ENCODE peak calls at places on chromosome 3, in four cellular contexts. One of them, this sample, is unnamed.

GRCh38 chr3:171379281-171379680 is 80.9 kb downstream of the TNIK start:
- DNase-seq in GM12878: no peak
- DNase-seq in SK-N-SH: no peak
- DNase-seq in K562: no peak
- DNase-seq in this sample: no peak

GRCh38 chr3:10380906-10381795 is 60.2 kb upstream of the SEC13 start:
- DNase-seq in GM12878: no peak
- DNase-seq in SK-N-SH: no peak
- DNase-seq in K562: no peak
- DNase-seq in this sample: no peak

GRCh38 chr3:152331018-152331541 is 62.4 kb downstream of the MBNL1 start:
- DNase-seq in GM12878: no peak
- DNase-seq in SK-N-SH: no peak
- DNase-seq in K562: no peak
- DNase-seq in this sample: no peak

GRCh38 chr3:45153658-45154437 is 7.7 kb upstream of the CDCP1 start:
- DNase-seq in GM12878: no peak
- DNase-seq in SK-N-SH: no peak
- DNase-seq in K562: no peak
- DNase-seq in this sample: no peak

GRCh38 chr3:156694536-156694935 is 20.1 kb downstream of the TIPARP start:
- DNase-seq in GM12878: no peak
- DNase-seq in SK-N-SH: no peak
- DNase-seq in K562: no peak
- DNase-seq in this sample: no peak

GRCh38 chr3:142065344-142065743 is 84.0 kb downstream of the TFDP2 start:
- DNase-seq in GM12878: no peak
- DNase-seq in SK-N-SH: no peak
- DNase-seq in K562: no peak
- DNase-seq in this sample: no peak

GRCh38 chr3:112086857-112087524 is 802 bp downstream of the C3orf52 start:
- DNase-seq in GM12878: no peak
- DNase-seq in SK-N-SH: no peak
- DNase-seq in K562: peak
- DNase-seq in this sample: no peak

GRCh38 chr3:171753665-171754408 is 56.4 kb downstream of the PLD1 start:
- DNase-seq in GM12878: no peak
- DNase-seq in SK-N-SH: no peak
- DNase-seq in K562: no peak
- DNase-seq in this sample: no peak

GRCh38 chr3:42696356-42697301 is 6.0 kb downstream of the HHATL start:
- DNase-seq in GM12878: no peak
- DNase-seq in SK-N-SH: peak
- DNase-seq in K562: no peak
- DNase-seq in this sample: no peak

GRCh38 chr3:128318275-128318920 is 148.3 kb downstream of the DNAJB8 start:
- DNase-seq in GM12878: no peak
- DNase-seq in SK-N-SH: peak
- DNase-seq in K562: no peak
- DNase-seq in this sample: no peak

GRCh38 chr3:120475722-120476385 is 25.1 kb upstream of the FSTL1 start:
- DNase-seq in GM12878: no peak
- DNase-seq in SK-N-SH: no peak
- DNase-seq in K562: no peak
- DNase-seq in this sample: no peak

GRCh38 chr3:170762081-170762480 is 107.9 kb downstream of the RPL22L1 start:
- DNase-seq in GM12878: no peak
- DNase-seq in SK-N-SH: no peak
- DNase-seq in K562: no peak
- DNase-seq in this sample: no peak

GRCh38 chr3:45647148-45647619 is 42.0 kb upstream of the SACM1L start:
- DNase-seq in GM12878: no peak
- DNase-seq in SK-N-SH: no peak
- DNase-seq in K562: no peak
- DNase-seq in this sample: no peak

GRCh38 chr3:37086918-37087317 is 87.5 kb downstream of the LRRFIP2 start:
- DNase-seq in GM12878: no peak
- DNase-seq in SK-N-SH: no peak
- DNase-seq in K562: no peak
- DNase-seq in this sample: no peak

GRCh38 chr3:100523050-100523760 is 30.8 kb downstream of the TMEM45A start:
- DNase-seq in GM12878: no peak
- DNase-seq in SK-N-SH: no peak
- DNase-seq in K562: no peak
- DNase-seq in this sample: no peak

GRCh38 chr3:135097276-135097946 is 302.4 kb downstream of the EPHB1 start:
- DNase-seq in GM12878: no peak
- DNase-seq in SK-N-SH: no peak
- DNase-seq in K562: no peak
- DNase-seq in this sample: no peak

GRCh38 chr3:53236112-53236841 is 19.5 kb downstream of the TKT start:
- DNase-seq in GM12878: no peak
- DNase-seq in SK-N-SH: no peak
- DNase-seq in K562: peak
- DNase-seq in this sample: no peak

GRCh38 chr3:44870375-44871061 is 3.9 kb upstream of the TGM4 start:
- DNase-seq in GM12878: no peak
- DNase-seq in SK-N-SH: no peak
- DNase-seq in K562: no peak
- DNase-seq in this sample: no peak

GRCh38 chr3:42025388-42026138 is 63.7 kb upstream of the ULK4 start:
- DNase-seq in GM12878: no peak
- DNase-seq in SK-N-SH: peak
- DNase-seq in K562: peak
- DNase-seq in this sample: peak

GRCh38 chr3:156816091-156816793 is 9.9 kb upstream of the LEKR1 start:
- DNase-seq in GM12878: no peak
- DNase-seq in SK-N-SH: no peak
- DNase-seq in K562: no peak
- DNase-seq in this sample: peak

GRCh38 chr3:100994187-100994586 is 966 bp upstream of the ABI3BP start:
- DNase-seq in GM12878: no peak
- DNase-seq in SK-N-SH: no peak
- DNase-seq in K562: no peak
- DNase-seq in this sample: no peak

GRCh38 chr3:134650431-134651346 is at the start of gene KY:
- DNase-seq in GM12878: no peak
- DNase-seq in SK-N-SH: peak
- DNase-seq in K562: no peak
- DNase-seq in this sample: peak

GRCh38 chr3:155080692-155081091 is 573 bp downstream of the MME start:
- DNase-seq in GM12878: no peak
- DNase-seq in SK-N-SH: no peak
- DNase-seq in K562: no peak
- DNase-seq in this sample: no peak

GRCh38 chr3:175818811-175819464 is 959.8 kb downstream of the NAALADL2 start:
- DNase-seq in GM12878: no peak
- DNase-seq in SK-N-SH: no peak
- DNase-seq in K562: no peak
- DNase-seq in this sample: no peak

GRCh38 chr3:169618894-169619792 is 44.4 kb downstream of the MECOM start:
- DNase-seq in GM12878: no peak
- DNase-seq in SK-N-SH: no peak
- DNase-seq in K562: no peak
- DNase-seq in this sample: no peak
- TF ChIP-seq USF1 in GM12878: no peak
- TF ChIP-seq USF1 in SK-N-SH: no peak
- TF ChIP-seq USF1 in K562: no peak
- TF ChIP-seq USF1 in this sample: no peak

DNA sequence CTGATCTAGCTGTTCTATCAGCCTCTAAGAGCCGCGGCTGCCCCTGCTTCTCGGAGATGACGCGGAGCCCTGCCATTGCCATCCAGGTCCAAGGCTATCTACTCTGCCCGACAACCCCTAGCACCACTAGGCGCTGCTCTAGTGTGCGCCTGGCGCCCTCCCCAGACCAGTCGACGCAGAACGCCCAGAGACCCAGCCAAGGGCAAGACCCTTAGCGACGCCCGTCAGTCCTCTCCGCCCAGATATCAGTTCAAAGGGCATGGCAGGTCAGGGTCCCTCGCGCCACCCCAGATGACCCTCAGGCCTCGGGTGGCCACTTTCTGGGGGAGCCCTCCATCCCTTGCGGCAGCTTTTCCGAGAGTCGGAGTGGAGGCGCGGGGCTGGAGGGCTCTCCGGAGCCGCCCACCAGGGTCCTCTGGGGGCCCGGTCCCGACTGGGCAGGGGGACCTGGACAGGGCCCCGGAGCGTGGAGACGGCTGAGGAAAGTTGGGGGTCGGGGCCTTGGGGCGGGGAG is 371 bp upstream of the CLSTN2 start:
- DNase-seq in GM12878: no peak
- DNase-seq in SK-N-SH: peak
- DNase-seq in K562: no peak
- DNase-seq in this sample: peak
- TF ChIP-seq USF1 in GM12878: no peak
- TF ChIP-seq USF1 in SK-N-SH: no peak
- TF ChIP-seq USF1 in K562: no peak
- TF ChIP-seq USF1 in this sample: no peak

DNA sequence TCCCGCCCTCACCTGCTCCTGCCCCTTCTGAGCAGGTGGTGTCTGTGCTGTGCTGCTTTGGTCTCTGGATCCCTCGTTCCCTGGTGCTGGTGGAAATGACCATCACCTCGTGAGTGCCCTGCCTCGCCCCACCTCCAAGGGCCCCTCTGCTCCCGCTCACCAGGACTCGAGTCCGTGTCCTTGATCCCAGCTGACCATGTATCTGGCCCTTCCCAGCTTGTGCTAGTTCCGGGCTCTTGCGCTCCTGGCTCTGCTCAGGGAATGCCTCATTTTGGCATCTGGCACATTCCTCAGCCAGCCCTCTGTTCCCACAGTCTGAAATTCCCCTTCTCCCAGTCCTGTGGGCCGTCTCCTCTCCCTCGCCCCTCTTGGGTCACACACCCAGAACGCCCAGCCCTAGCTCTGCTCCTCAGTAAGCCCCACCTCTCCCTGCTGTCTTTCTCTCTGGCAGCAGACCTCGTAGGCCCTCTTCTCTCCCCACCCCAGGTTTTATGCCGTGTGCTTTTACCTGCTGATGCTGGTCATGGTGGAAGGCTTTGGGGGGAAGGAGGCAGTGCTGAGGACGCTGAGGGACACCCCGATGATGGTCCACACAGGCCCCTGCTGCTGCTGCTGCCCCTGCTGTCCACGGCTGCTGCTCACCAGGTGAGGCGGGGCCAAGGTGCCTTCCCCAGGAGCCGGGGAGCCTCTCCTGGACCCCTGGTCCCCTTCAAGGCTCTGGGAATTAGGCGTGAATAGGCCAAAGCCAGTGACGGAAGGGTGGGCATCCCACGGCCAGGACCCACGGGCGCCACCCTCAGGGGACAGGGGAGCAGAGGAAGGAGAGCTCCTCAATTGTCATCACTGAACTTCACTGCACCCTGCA is 11.5 kb downstream of the SLC51A start:
- DNase-seq in GM12878: no peak
- DNase-seq in SK-N-SH: no peak
- DNase-seq in K562: peak
- DNase-seq in this sample: no peak
- TF ChIP-seq USF1 in GM12878: no peak
- TF ChIP-seq USF1 in SK-N-SH: no peak
- TF ChIP-seq USF1 in K562: no peak
- TF ChIP-seq USF1 in this sample: no peak

GRCh38 chr3:13826672-13827071 is 53.2 kb downstream of the WNT7A start:
- DNase-seq in GM12878: no peak
- DNase-seq in SK-N-SH: no peak
- DNase-seq in K562: no peak
- DNase-seq in this sample: no peak

GRCh38 chr3:13828501-13828900 is 51.4 kb downstream of the WNT7A start:
- DNase-seq in GM12878: no peak
- DNase-seq in SK-N-SH: no peak
- DNase-seq in K562: no peak
- DNase-seq in this sample: no peak

GRCh38 chr3:13825821-13826220 is 54.0 kb downstream of the WNT7A start:
- DNase-seq in GM12878: no peak
- DNase-seq in SK-N-SH: no peak
- DNase-seq in K562: no peak
- DNase-seq in this sample: no peak

GRCh38 chr3:13827699-13828098 is 52.2 kb downstream of the WNT7A start:
- DNase-seq in GM12878: no peak
- DNase-seq in SK-N-SH: no peak
- DNase-seq in K562: no peak
- DNase-seq in this sample: no peak

DNA sequence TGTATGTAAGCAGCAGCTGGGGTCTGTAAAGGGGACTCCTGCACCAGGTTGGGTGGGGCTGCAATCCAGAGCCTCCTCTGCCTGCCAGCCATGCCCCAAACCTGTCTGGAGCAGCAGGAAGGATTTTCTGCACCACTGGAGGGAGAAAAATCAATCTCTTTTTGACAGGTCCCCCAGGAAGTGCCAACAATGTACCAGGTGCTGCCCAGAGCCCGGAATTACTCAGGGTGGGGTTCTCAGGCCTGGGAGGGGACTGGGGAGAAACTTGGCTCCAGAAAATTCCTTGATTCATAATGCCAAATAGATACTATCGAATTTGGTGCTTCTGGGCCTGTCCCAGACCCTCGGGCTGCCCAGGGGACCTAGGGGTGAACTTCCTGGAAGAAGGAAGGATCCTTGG is 52.6 kb downstream of the WNT7A start:
- DNase-seq in GM12878: no peak
- DNase-seq in SK-N-SH: no peak
- DNase-seq in K562: no peak
- DNase-seq in this sample: no peak
- TF ChIP-seq USF1 in GM12878: no peak
- TF ChIP-seq USF1 in SK-N-SH: no peak
- TF ChIP-seq USF1 in K562: no peak
- TF ChIP-seq USF1 in this sample: no peak

DNA sequence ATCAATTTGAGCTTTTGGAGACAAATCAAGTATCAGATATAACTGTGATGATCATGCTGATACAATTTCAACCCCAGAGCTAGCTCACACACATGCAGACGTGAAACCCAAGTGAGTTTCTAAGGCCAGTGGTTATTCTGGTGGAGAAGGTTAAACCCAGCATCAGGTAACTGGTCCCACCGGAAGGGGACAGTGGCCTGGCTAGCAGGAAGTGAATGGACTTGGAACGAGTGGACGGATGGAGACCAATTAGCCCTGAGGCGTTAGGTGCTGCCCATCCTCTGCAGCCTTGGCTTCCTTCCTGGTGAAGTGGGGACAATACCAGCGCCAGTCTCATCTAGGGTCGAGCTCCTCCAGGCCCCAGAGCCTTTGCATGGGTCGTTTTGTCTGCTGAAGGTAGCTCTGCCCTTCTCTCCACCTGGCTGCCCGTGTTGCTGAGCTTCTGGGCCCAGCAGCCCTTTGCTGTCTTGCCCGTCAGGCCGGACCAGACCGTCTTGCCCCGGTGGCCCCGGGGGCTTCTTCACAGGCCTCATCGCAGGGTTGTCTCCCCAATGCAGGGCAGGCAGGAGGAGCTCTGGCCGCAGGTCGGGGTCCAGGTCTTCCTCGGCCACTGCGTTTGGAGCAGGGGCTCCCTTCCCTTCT is 915 bp upstream of the KCTD6 start:
- DNase-seq in GM12878: no peak
- DNase-seq in SK-N-SH: no peak
- DNase-seq in K562: no peak
- DNase-seq in this sample: no peak
- TF ChIP-seq USF1 in GM12878: no peak
- TF ChIP-seq USF1 in SK-N-SH: no peak
- TF ChIP-seq USF1 in K562: no peak
- TF ChIP-seq USF1 in this sample: no peak

GRCh38 chr3:149273096-149273751 is 51.6 kb upstream of the CP start:
- DNase-seq in GM12878: peak
- DNase-seq in SK-N-SH: peak
- DNase-seq in K562: peak
- DNase-seq in this sample: peak
- TF ChIP-seq USF1 in GM12878: no peak
- TF ChIP-seq USF1 in SK-N-SH: no peak
- TF ChIP-seq USF1 in K562: no peak
- TF ChIP-seq USF1 in this sample: no peak

GRCh38 chr3:87261925-87262324 is 14.5 kb downstream of the POU1F1 start:
- DNase-seq in GM12878: no peak
- DNase-seq in SK-N-SH: no peak
- DNase-seq in K562: no peak
- DNase-seq in this sample: no peak
- TF ChIP-seq USF1 in GM12878: no peak
- TF ChIP-seq USF1 in SK-N-SH: no peak
- TF ChIP-seq USF1 in K562: no peak
- TF ChIP-seq USF1 in this sample: no peak